ENCODE peak calls at places on chromosomes 16 and 17, in ten cellular contexts. O is transverse colon; M is lung; U is tibial nerve; P is mammary epithelial cell; N is iPS DF 6.9; V is HCT116; L is effector memory CD4-positive, alpha-beta T cell; R is PC-9; D is K562. Y is an unnamed sample.

GRCh38 chr16:16048904-16049582 is 99.6 kb downstream of the ABCC1 start:
- DNase-seq in O (no peak), M (no peak), U (no peak), P (no peak), N (no peak), V (no peak), L (no peak), R (no peak), D (peak; percentile 78), Y (no peak)

GRCh38 chr17:31073411-31073810 is 21.4 kb upstream of the NF1 start:
- DNase-seq in O (peak; percentile 24), M (no peak), U (no peak), P (no peak), N (no peak), V (no peak), L (no peak), R (no peak), D (no peak), Y (no peak)

GRCh38 chr17:81641825-81642489 is 5.0 kb downstream of the TSPAN10 start:
- DNase-seq in O (no peak), M (no peak), U (no peak), P (peak; percentile 57), N (no peak), V (no peak), L (no peak), R (peak; percentile 40), D (no peak), Y (no peak)

GRCh38 chr16:58628845-58629680 is 563 bp downstream of the CNOT1 start:
- DNase-seq in O (peak; percentile 77), M (peak; percentile 56), U (peak; percentile 23), P (peak; percentile 47), N (no peak), V (no peak), L (peak; percentile 55), R (peak; percentile 15), D (peak; percentile 21), Y (peak; percentile 45)

GRCh38 chr16:3595110-3595486 is 16.3 kb downstream of the SLX4 start:
- DNase-seq in O (no peak), M (no peak), U (no peak), P (no peak), N (no peak), V (no peak), L (no peak), R (no peak), D (no peak), Y (no peak)

GRCh38 chr17:71495420-71495819 is 625.4 kb upstream of the SOX9 start:
- DNase-seq in O (no peak), M (no peak), U (no peak), P (no peak), N (no peak), V (no peak), L (no peak), R (no peak), D (no peak), Y (no peak)

GRCh38 chr17:41687828-41688640 is 651 bp upstream of the EIF1 start:
- DNase-seq in O (peak; percentile 73), M (peak; percentile 66), U (peak; percentile 33), P (peak; percentile 66), N (no peak), V (no peak), L (peak; percentile 45), R (peak; percentile 51), D (no peak), Y (peak; percentile 69)

GRCh38 chr17:45162022-45162687 is 480 bp downstream of the HEXIM2 start:
- DNase-seq in O (no peak), M (no peak), U (no peak), P (no peak), N (no peak), V (no peak), L (no peak), R (no peak), D (no peak), Y (no peak)

GRCh38 chr16:684961-685696 is 995 bp upstream of the JMJD8 start:
- DNase-seq in O (no peak), M (no peak), U (no peak), P (no peak), N (no peak), V (no peak), L (no peak), R (no peak), D (no peak), Y (peak; percentile 94)

GRCh38 chr17:34703533-34703932 is 124.2 kb downstream of the TMEM132E start:
- DNase-seq in O (no peak), M (no peak), U (no peak), P (peak; percentile 5), N (peak; percentile 41), V (no peak), L (no peak), R (peak; percentile 15), D (peak; percentile 68), Y (peak; percentile 15)

GRCh38 chr17:4788807-4789700 is at the start of gene GLTPD2:
- DNase-seq in O (peak; percentile 19), M (no peak), U (no peak), P (no peak), N (no peak), V (no peak), L (no peak), R (peak; percentile 27), D (no peak), Y (no peak)

GRCh38 chr16:22635801-22636200 is 125.1 kb downstream of the NPIPB5 start:
- DNase-seq in O (no peak), M (no peak), U (no peak), P (no peak), N (no peak), V (no peak), L (no peak), R (no peak), D (no peak), Y (no peak)

GRCh38 chr17:19750835-19751234 is 2.7 kb upstream of the ALDH3A1 start:
- DNase-seq in O (no peak), M (no peak), U (no peak), P (peak; percentile 66), N (no peak), V (no peak), L (no peak), R (peak; percentile 48), D (no peak), Y (no peak)

GRCh38 chr17:74949455-74950115 is 13.9 kb downstream of the OTOP3 start:
- DNase-seq in O (no peak), M (no peak), U (no peak), P (no peak), N (no peak), V (no peak), L (no peak), R (no peak), D (no peak), Y (no peak)

GRCh38 chr17:74951680-74952421 is 16.2 kb downstream of the OTOP3 start:
- DNase-seq in O (no peak), M (no peak), U (no peak), P (no peak), N (no peak), V (no peak), L (no peak), R (no peak), D (peak; percentile 38), Y (no peak)

GRCh38 chr17:74951065-74951464 is 15.4 kb downstream of the OTOP3 start:
- DNase-seq in O (no peak), M (no peak), U (no peak), P (no peak), N (no peak), V (no peak), L (no peak), R (no peak), D (no peak), Y (no peak)

GRCh38 chr17:74952431-74953128 is 16.9 kb downstream of the OTOP3 start:
- DNase-seq in O (no peak), M (no peak), U (no peak), P (no peak), N (no peak), V (no peak), L (no peak), R (no peak), D (no peak), Y (no peak)

GRCh38 chr17:74950207-74950606 is 14.5 kb downstream of the OTOP3 start:
- DNase-seq in O (no peak), M (no peak), U (no peak), P (no peak), N (no peak), V (no peak), L (no peak), R (peak; percentile 45), D (no peak), Y (no peak)
- H3K27me3 ChIP-seq in O (peaks cover 20% of the 10 kb centered on the region), M (no peaks in the 10 kb centered on the region), U (no peaks in the 10 kb centered on the region), P (no peaks in the 10 kb centered on the region), N (no peaks in the 10 kb centered on the region), V (no peaks in the 10 kb centered on the region), L (no peaks in the 10 kb centered on the region), R (no peaks in the 10 kb centered on the region), D (peaks cover 19% of the 10 kb centered on the region), Y (no peaks in the 10 kb centered on the region)

GRCh38 chr16:76222853-76223252 is 54.3 kb upstream of the CNTNAP4 start:
- DNase-seq in O (no peak), M (no peak), U (no peak), P (no peak), N (no peak), V (no peak), L (no peak), R (no peak), D (no peak), Y (no peak)

GRCh38 chr16:76226481-76226880 is 50.7 kb upstream of the CNTNAP4 start:
- DNase-seq in O (no peak), M (no peak), U (no peak), P (no peak), N (no peak), V (no peak), L (no peak), R (no peak), D (no peak), Y (no peak)

GRCh38 chr16:76226011-76226410 is 51.2 kb upstream of the CNTNAP4 start:
- DNase-seq in O (no peak), M (no peak), U (no peak), P (no peak), N (no peak), V (no peak), L (no peak), R (no peak), D (no peak), Y (no peak)

GRCh38 chr16:76232704-76233103 is 44.5 kb upstream of the CNTNAP4 start:
- DNase-seq in O (no peak), M (no peak), U (no peak), P (no peak), N (no peak), V (no peak), L (no peak), R (no peak), D (no peak), Y (no peak)

GRCh38 chr16:76228546-76229146 is 48.6 kb upstream of the CNTNAP4 start:
- DNase-seq in O (no peak), M (no peak), U (no peak), P (peak; percentile 11), N (no peak), V (no peak), L (no peak), R (no peak), D (no peak), Y (no peak)
- H3K27me3 ChIP-seq in O (no peaks in the 10 kb centered on the region), M (no peaks in the 10 kb centered on the region), U (no peaks in the 10 kb centered on the region), P (no peaks in the 10 kb centered on the region), N (peaks cover 1% of the 10 kb centered on the region), V (no peaks in the 10 kb centered on the region), L (no peaks in the 10 kb centered on the region), R (no peaks in the 10 kb centered on the region), D (no peaks in the 10 kb centered on the region), Y (no peaks in the 10 kb centered on the region)

GRCh38 chr17:36791961-36792475 is 145.3 kb upstream of the LHX1 start:
- DNase-seq in O (no peak), M (no peak), U (no peak), P (no peak), N (no peak), V (no peak), L (no peak), R (no peak), D (no peak), Y (no peak)
- H3K27me3 ChIP-seq in O (peaks cover 32% of the 10 kb centered on the region), M (no peaks in the 10 kb centered on the region), U (no peaks in the 10 kb centered on the region), P (no peaks in the 10 kb centered on the region), N (no peaks in the 10 kb centered on the region), V (peaks cover 19% of the 10 kb centered on the region), L (no peaks in the 10 kb centered on the region), R (peaks cover 36% of the 10 kb centered on the region), D (peaks cover 6% of the 10 kb centered on the region), Y (peaks cover 6% of the 10 kb centered on the region)

GRCh38 chr17:8013731-8014557 is 11.5 kb downstream of the GUCY2D start:
- DNase-seq in O (no peak), M (no peak), U (no peak), P (no peak), N (no peak), V (no peak), L (no peak), R (no peak), D (no peak), Y (no peak)
- H3K27me3 ChIP-seq in O (peaks cover 22% of the 10 kb centered on the region), M (no peaks in the 10 kb centered on the region), U (no peaks in the 10 kb centered on the region), P (no peaks in the 10 kb centered on the region), N (no peaks in the 10 kb centered on the region), V (no peaks in the 10 kb centered on the region), L (no peaks in the 10 kb centered on the region), R (no peaks in the 10 kb centered on the region), D (peaks cover 6% of the 10 kb centered on the region), Y (no peaks in the 10 kb centered on the region)

Y was measured in HL-60.